ENCODE peak calls at places on chromosomes 12 and 14, in seven cellular contexts. L, P, Y, V, Q, W and N are unnamed samples.

GRCh38 chr12:114165921-114166320 is 199.8 kb upstream of the RBM19 start:
- DNase-seq in L (no peak), P (no peak), Y (no peak), V (no peak), Q (no peak), W (no peak), N (no peak)

GRCh38 chr12:47754881-47755280 is 3.8 kb downstream of the RAPGEF3 start:
- DNase-seq in L (peak), P (no peak), Y (no peak), V (no peak), Q (no peak), W (no peak), N (no peak)

GRCh38 chr12:12506541-12506940 is 56.1 kb downstream of the DUSP16 start:
- DNase-seq in L (no peak), P (no peak), Y (no peak), V (no peak), Q (no peak), W (no peak), N (peak)

GRCh38 chr12:93819048-93819491 is 141.9 kb downstream of the CRADD start:
- DNase-seq in L (no peak), P (no peak), Y (no peak), V (no peak), Q (no peak), W (no peak), N (no peak)

GRCh38 chr14:73800970-73801515 is 50.6 kb upstream of the PTGR2 start:
- DNase-seq in L (no peak), P (no peak), Y (no peak), V (no peak), Q (no peak), W (no peak), N (no peak)

GRCh38 chr12:69298133-69298532 is 50.0 kb upstream of the LYZ start:
- DNase-seq in L (no peak), P (no peak), Y (no peak), V (no peak), Q (no peak), W (no peak), N (no peak)

GRCh38 chr14:73759183-73759713 is 45.1 kb upstream of the PNMA1 start:
- DNase-seq in L (no peak), P (no peak), Y (no peak), V (no peak), Q (peak), W (peak), N (peak)

GRCh38 chr14:53214384-53214783 is 61.3 kb upstream of the DDHD1 start:
- DNase-seq in L (no peak), P (no peak), Y (no peak), V (no peak), Q (no peak), W (no peak), N (no peak)

GRCh38 chr12:50282581-50283229 is 615 bp downstream of the LIMA1 start:
- DNase-seq in L (no peak), P (no peak), Y (no peak), V (peak), Q (no peak), W (peak), N (no peak)

GRCh38 chr12:70741266-70741665 is 104.0 kb upstream of the PTPRB start:
- DNase-seq in L (no peak), P (no peak), Y (no peak), V (no peak), Q (no peak), W (no peak), N (no peak)

GRCh38 chr14:93090826-93091583 is 24.7 kb downstream of the ITPK1 start:
- DNase-seq in L (no peak), P (no peak), Y (no peak), V (no peak), Q (peak), W (no peak), N (no peak)

GRCh38 chr12:66746489-66747201 is 67.8 kb upstream of the GRIP1 start:
- DNase-seq in L (no peak), P (no peak), Y (no peak), V (no peak), Q (no peak), W (no peak), N (peak)

GRCh38 chr12:106084048-106084671 is 54.6 kb downstream of the NUAK1 start:
- DNase-seq in L (no peak), P (peak), Y (peak), V (peak), Q (no peak), W (no peak), N (peak)

GRCh38 chr14:52048641-52049204 is 20.1 kb downstream of the NID2 start:
- DNase-seq in L (no peak), P (no peak), Y (no peak), V (no peak), Q (no peak), W (no peak), N (peak)

GRCh38 chr14:93538411-93538810 is 107.7 kb downstream of the UNC79 start:
- DNase-seq in L (no peak), P (peak), Y (no peak), V (no peak), Q (peak), W (peak), N (peak)

GRCh38 chr12:93829073-93829472 is 151.9 kb downstream of the CRADD start:
- DNase-seq in L (no peak), P (no peak), Y (no peak), V (no peak), Q (no peak), W (no peak), N (no peak)

GRCh38 chr12:111384596-111384995 is 15.7 kb upstream of the PHETA1 start:
- DNase-seq in L (no peak), P (no peak), Y (no peak), V (no peak), Q (no peak), W (no peak), N (no peak)
- TF ChIP-seq REST in L (no peak), P (no peak), Y (no peak), V (no peak), Q (no peak), W (no peak), N (no peak)

GRCh38 chr14:104149617-104150141 is 11.3 kb downstream of the KIF26A start:
- DNase-seq in L (no peak), P (no peak), Y (no peak), V (no peak), Q (peak), W (no peak), N (peak)
- H3K4me2 ChIP-seq in L (no peak), P (peak), Y (no peak), V (peak), Q (peak), W (no peak), N (peak)

GRCh38 chr12:118358008-118358359 is 14.7 kb downstream of the TAOK3 start:
- DNase-seq in L (no peak), P (no peak), Y (no peak), V (no peak), Q (no peak), W (no peak), N (no peak)

GRCh38 chr12:118356809-118357326 is 15.8 kb downstream of the TAOK3 start:
- DNase-seq in L (no peak), P (no peak), Y (no peak), V (peak), Q (no peak), W (peak), N (no peak)

GRCh38 chr12:118357327-118358007 is 15.2 kb downstream of the TAOK3 start:
- DNase-seq in L (peak), P (peak), Y (no peak), V (peak), Q (peak), W (peak), N (no peak)

GRCh38 chr12:118359541-118359915 is 13.2 kb downstream of the TAOK3 start:
- DNase-seq in L (no peak), P (no peak), Y (no peak), V (no peak), Q (no peak), W (peak), N (no peak)

GRCh38 chr12:118358607-118359540 is 13.8 kb downstream of the TAOK3 start:
- DNase-seq in L (no peak), P (no peak), Y (no peak), V (no peak), Q (no peak), W (peak), N (no peak)
- TF ChIP-seq REST in L (no peak), P (no peak), Y (no peak), V (no peak), Q (no peak), W (no peak), N (no peak)

GRCh38 chr12:54231236-54231635 is 42.5 kb upstream of the SMUG1 start:
- DNase-seq in L (no peak), P (no peak), Y (no peak), V (no peak), Q (no peak), W (no peak), N (no peak)
- H3K4me2 ChIP-seq in L (no peak), P (no peak), Y (no peak), V (no peak), Q (no peak), W (no peak), N (no peak)

GRCh38 chr12:119804011-119804641 is 73.0 kb downstream of the CIT start:
- DNase-seq in L (no peak), P (peak), Y (peak), V (peak), Q (peak), W (peak), N (peak)

GRCh38 chr12:119808441-119808840 is 68.7 kb downstream of the CIT start:
- DNase-seq in L (no peak), P (no peak), Y (no peak), V (no peak), Q (no peak), W (no peak), N (no peak)

GRCh38 chr12:119807380-119807779 is 69.7 kb downstream of the CIT start:
- DNase-seq in L (no peak), P (no peak), Y (no peak), V (no peak), Q (no peak), W (no peak), N (no peak)

GRCh38 chr12:119802472-119802871 is 74.6 kb downstream of the CIT start:
- DNase-seq in L (no peak), P (no peak), Y (no peak), V (no peak), Q (no peak), W (no peak), N (no peak)

DNA sequence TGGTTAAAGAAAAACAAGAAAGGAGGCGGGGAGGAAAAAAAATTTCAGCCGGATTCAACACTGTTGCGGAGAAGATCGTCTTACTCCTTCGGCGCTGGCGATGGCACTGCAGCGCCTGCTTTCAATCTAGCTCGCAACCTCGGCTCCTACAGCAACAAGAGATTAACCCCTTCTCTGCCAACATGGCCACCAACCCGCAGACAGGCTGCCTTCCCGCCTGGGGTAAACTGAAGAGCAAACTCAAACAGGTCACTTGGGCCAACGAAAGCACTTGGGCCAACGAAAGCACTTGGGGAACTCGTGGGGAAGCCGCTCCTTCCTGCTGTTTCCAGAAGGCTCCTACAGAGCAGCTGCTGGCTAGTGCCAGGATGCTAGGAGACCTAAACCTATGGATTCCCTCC is 73.7 kb downstream of the CIT start:
- DNase-seq in L (no peak), P (no peak), Y (no peak), V (no peak), Q (peak), W (no peak), N (peak)
- TF ChIP-seq REST in L (no peak), P (no peak), Y (no peak), V (no peak), Q (no peak), W (no peak), N (no peak)

GRCh38 chr14:94989417-94989816 is 167.9 kb downstream of the DICER1 start:
- DNase-seq in L (no peak), P (no peak), Y (no peak), V (no peak), Q (no peak), W (no peak), N (no peak)
- H3K4me2 ChIP-seq in L (no peak), P (no peak), Y (no peak), V (no peak), Q (no peak), W (no peak), N (no peak)

GRCh38 chr12:101230547-101230946 is 20.5 kb upstream of the SLC5A8 start:
- DNase-seq in L (no peak), P (no peak), Y (no peak), V (no peak), Q (no peak), W (no peak), N (peak)
- TF ChIP-seq REST in L (no peak), P (no peak), Y (no peak), V (no peak), Q (no peak), W (no peak), N (no peak)

DNA sequence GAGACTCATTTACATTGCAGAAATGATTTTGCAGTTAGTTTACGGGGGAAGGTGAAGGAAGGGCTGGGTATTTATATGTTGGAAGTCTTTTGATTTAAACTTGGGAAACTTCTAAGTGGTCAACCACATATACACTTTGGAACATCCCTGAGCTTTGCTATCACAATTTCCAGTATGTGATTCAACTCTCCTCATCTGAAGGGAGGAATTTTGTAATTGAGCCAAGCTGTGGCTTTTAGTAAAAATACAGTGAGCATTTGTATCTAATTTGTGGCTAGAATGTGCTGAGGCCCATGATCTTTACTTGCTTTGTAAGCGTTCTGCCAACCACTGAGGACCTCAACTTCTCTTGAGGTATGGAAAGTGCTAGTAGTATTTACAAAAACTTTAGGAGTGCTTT is 235.0 kb upstream of the PDZRN4 start:
- DNase-seq in L (no peak), P (no peak), Y (no peak), V (no peak), Q (no peak), W (no peak), N (no peak)
- H3K4me2 ChIP-seq in L (no peak), P (no peak), Y (no peak), V (no peak), Q (no peak), W (no peak), N (no peak)

GRCh38 chr14:60349663-60350365 is 100.8 kb downstream of the PPM1A start:
- DNase-seq in L (no peak), P (peak), Y (peak), V (peak), Q (peak), W (peak), N (peak)

GRCh38 chr14:60348211-60348610 is 99.2 kb downstream of the PPM1A start:
- DNase-seq in L (no peak), P (no peak), Y (no peak), V (no peak), Q (no peak), W (no peak), N (peak)

GRCh38 chr14:60353410-60353809 is 104.4 kb downstream of the PPM1A start:
- DNase-seq in L (no peak), P (no peak), Y (no peak), V (no peak), Q (no peak), W (no peak), N (no peak)

GRCh38 chr14:60346706-60347105 is 97.7 kb downstream of the PPM1A start:
- DNase-seq in L (no peak), P (no peak), Y (no peak), V (no peak), Q (no peak), W (no peak), N (no peak)

DNA sequence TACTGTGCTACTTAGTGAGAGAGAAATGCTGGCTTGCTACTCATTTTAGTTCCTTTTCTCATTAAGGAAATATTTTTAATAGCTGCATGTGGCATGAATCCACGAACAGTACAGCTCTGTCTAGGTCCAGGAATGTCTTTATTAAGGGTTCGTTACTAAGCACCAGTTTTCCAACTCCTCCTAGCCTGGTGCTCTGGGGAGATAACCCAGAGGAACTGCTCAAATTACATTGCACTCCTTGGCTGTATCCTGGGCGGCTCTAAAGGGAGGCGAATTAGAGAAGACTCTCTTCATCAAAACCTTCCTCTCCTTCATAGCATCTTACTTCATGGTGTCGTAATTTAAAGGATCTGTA is 101.3 kb downstream of the PPM1A start:
- DNase-seq in L (no peak), P (no peak), Y (no peak), V (no peak), Q (no peak), W (peak), N (peak)
- TF ChIP-seq REST in L (no peak), P (no peak), Y (no peak), V (no peak), Q (no peak), W (no peak), N (no peak)